ENCODE peak calls at places on chromosomes 13 and 19, in six cellular contexts. H is NCI-H1105 treated with DMSO at 0.1 percent for 48 hours, E is Karpas-422, S is GM03348, P is T-helper 2 cell, Z is anterior cingulate cortex. Q is an unnamed sample.

GRCh38 chr13:20980899-20981298 is 78.4 kb upstream of the XPO4 start:
- DNase-seq in E (no peak), H (no peak), Z (no peak), P (no peak), S (no peak), Q (no peak)

GRCh38 chr13:95607363-95607762 is 37.1 kb downstream of the DZIP1 start:
- DNase-seq in S (no peak), E (no peak), H (peak), P (no peak), Z (no peak), Q (peak)

GRCh38 chr19:16019691-16020448 is 56.4 kb upstream of the TPM4 start:
- DNase-seq in P (no peak), E (no peak), H (no peak), S (no peak), Z (no peak), Q (no peak)

GRCh38 chr19:4980838-4981680 is 12.1 kb downstream of the KDM4B start:
- DNase-seq in E (no peak), H (no peak), P (no peak), S (no peak), Z (no peak), Q (no peak)

GRCh38 chr19:30450101-30450500 is 77.9 kb downstream of the ZNF536 start:
- DNase-seq in S (peak), H (peak), P (no peak), E (no peak), Z (peak), Q (peak)

GRCh38 chr19:10228925-10229324 is 2.2 kb downstream of the S1PR2 start:
- DNase-seq in H (peak), Z (no peak), E (peak), P (peak), S (peak), Q (no peak)

GRCh38 chr13:76792680-76793334 is 93.4 kb downstream of the KCTD12 start:
- DNase-seq in P (no peak), E (no peak), Z (no peak), S (peak), H (no peak), Q (peak)

GRCh38 chr19:39409886-39410619 is 2.4 kb upstream of the PLEKHG2 start:
- DNase-seq in P (peak), S (peak), E (peak), Z (no peak), H (peak), Q (no peak)

GRCh38 chr19:18503971-18504885 is 17.6 kb downstream of the ELL start:
- DNase-seq in H (no peak), Z (no peak), S (no peak), P (no peak), E (no peak), Q (no peak)

GRCh38 chr19:18985257-18985656 is 44.2 kb upstream of the HOMER3 start:
- DNase-seq in E (no peak), S (no peak), Z (no peak), P (no peak), H (no peak), Q (no peak)

GRCh38 chr13:109737046-109737573 is 49.3 kb downstream of the IRS2 start:
- DNase-seq in E (no peak), Z (no peak), H (no peak), P (no peak), S (no peak), Q (no peak)

GRCh38 chr19:55711719-55712118 is 26.5 kb downstream of the NLRP9 start:
- DNase-seq in Z (no peak), E (no peak), H (no peak), S (no peak), P (no peak), Q (no peak)

GRCh38 chr13:73429691-73430090 is 370.9 kb downstream of the KLF5 start:
- DNase-seq in E (no peak), P (no peak), Z (no peak), S (peak), H (no peak), Q (peak)

GRCh38 chr19:4304509-4305252 is at the start of gene FSD1:
- DNase-seq in P (peak), H (peak), S (peak), Z (peak), E (no peak), Q (peak)

GRCh38 chr19:32809254-32809653 is 60.3 kb downstream of the SLC7A9 start:
- DNase-seq in P (no peak), E (peak), H (no peak), S (no peak), Z (no peak), Q (no peak)

GRCh38 chr19:40673377-40673776 is 17.1 kb downstream of the NUMBL start:
- DNase-seq in P (no peak), H (no peak), Z (no peak), E (no peak), S (no peak), Q (no peak)

GRCh38 chr13:46864941-46865340 is 31.9 kb downstream of the HTR2A start:
- DNase-seq in E (no peak), P (no peak), S (no peak), Z (no peak), H (no peak), Q (no peak)

GRCh38 chr19:50196322-50196932 is 7.0 kb upstream of the MYH14 start:
- DNase-seq in S (no peak), P (no peak), Z (no peak), H (no peak), E (no peak), Q (no peak)

GRCh38 chr13:46578590-46578975 is 25.6 kb downstream of the LRCH1 start:
- DNase-seq in Z (no peak), P (no peak), E (no peak), H (no peak), S (no peak), Q (no peak)

GRCh38 chr13:23709521-23709920 is 139.3 kb downstream of the TNFRSF19 start:
- DNase-seq in Z (no peak), P (no peak), H (no peak), S (no peak), E (no peak), Q (no peak)

GRCh38 chr19:53915000-53915399 is 5.9 kb downstream of the CACNG7 start:
- DNase-seq in Z (no peak), E (no peak), S (no peak), P (no peak), H (no peak), Q (no peak)

GRCh38 chr19:4742717-4743646 is 19.3 kb upstream of the DPP9 start:
- DNase-seq in Z (no peak), P (no peak), H (peak), E (no peak), S (no peak), Q (no peak)

GRCh38 chr13:41590122-41590521 is 132.8 kb downstream of the RGCC start:
- DNase-seq in P (no peak), S (no peak), Z (no peak), H (no peak), E (no peak), Q (no peak)

GRCh38 chr19:50264483-50265186 is 61.2 kb downstream of the MYH14 start:
- DNase-seq in Z (no peak), P (no peak), E (no peak), S (no peak), H (no peak), Q (peak)

GRCh38 chr13:76812971-76813691 is 73.1 kb downstream of the KCTD12 start:
- DNase-seq in H (no peak), E (no peak), Z (no peak), S (no peak), P (no peak), Q (no peak)

GRCh38 chr19:44345969-44346368 is 10.5 kb downstream of the ZNF112 start:
- DNase-seq in S (no peak), Z (no peak), H (peak), P (no peak), E (no peak), Q (no peak)

GRCh38 chr19:823565-824121 is 1.9 kb upstream of the PLPPR3 start:
- DNase-seq in P (no peak), Z (no peak), E (no peak), S (no peak), H (no peak), Q (peak)

GRCh38 chr19:19105365-19106060 is 32.8 kb downstream of the TMEM161A start:
- DNase-seq in S (peak), E (peak), H (no peak), P (no peak), Z (no peak), Q (no peak)

GRCh38 chr19:1907563-1908363 is 2.6 kb downstream of the ADAT3 start:
- DNase-seq in P (no peak), S (no peak), E (no peak), Z (no peak), H (no peak), Q (no peak)

GRCh38 chr13:97298816-97299215 is 76.7 kb downstream of the MBNL2 start:
- DNase-seq in S (peak), Z (no peak), E (no peak), H (no peak), P (no peak), Q (no peak)

GRCh38 chr13:94609196-94609595 is 7.5 kb downstream of the GPR180 start:
- DNase-seq in S (no peak), H (no peak), E (no peak), P (no peak), Z (no peak), Q (no peak)

GRCh38 chr13:43725460-43725859 is 61.3 kb downstream of the ENOX1 start:
- DNase-seq in E (no peak), Z (no peak), P (no peak), S (no peak), H (no peak), Q (peak)

GRCh38 chr19:44303305-44303704 is 1.5 kb downstream of the ZNF235 start:
- DNase-seq in S (no peak), H (no peak), P (no peak), Z (no peak), E (no peak), Q (no peak)

GRCh38 chr13:36417328-36417727 is 15.0 kb upstream of the CCNA1 start:
- DNase-seq in S (no peak), H (no peak), Z (no peak), E (no peak), P (no peak), Q (no peak)

GRCh38 chr13:58625703-58626389 is 994.3 kb downstream of the PCDH17 start:
- DNase-seq in P (no peak), H (no peak), S (no peak), Z (no peak), E (no peak), Q (no peak)

GRCh38 chr19:46606019-46606418 is 4.9 kb downstream of the CALM3 start:
- DNase-seq in P (no peak), E (no peak), H (no peak), S (no peak), Z (no peak), Q (no peak)

Q was measured in H4.